ENCODE peak calls at places on chromosomes 16 and 17, in five cellular contexts. O is NCI-H82; X is HTR-8/SVneo; Q is stimulated activated CD4-positive, alpha-beta T cell treated with anti-CD3 and anti-CD28 coated beads, Interleukin-1b, Interleukin-23, amount 100 ng/mL, for 1 hour; Z is A549. U is an unnamed sample.

GRCh38 chr17:35540589-35541404 is 3.3 kb upstream of the SLFN12L start:
- DNase-seq in O (no peak), X (peak), Q (no peak), Z (no peak), U (no peak)

GRCh38 chr17:80961516-80961915 is 30.1 kb upstream of the CHMP6 start:
- DNase-seq in O (no peak), X (no peak), Q (no peak), Z (no peak), U (no peak)

GRCh38 chr16:57345021-57345420 is 13.6 kb upstream of the CCL22 start:
- DNase-seq in O (no peak), X (no peak), Q (no peak), Z (no peak), U (no peak)

GRCh38 chr17:74453665-74454196 is 12.7 kb upstream of the CD300A start:
- DNase-seq in O (no peak), X (peak), Q (peak), Z (peak), U (peak)

GRCh38 chr17:78001182-78001581 is 42.7 kb downstream of the TNRC6C start:
- DNase-seq in O (peak), X (no peak), Q (no peak), Z (no peak), U (no peak)

GRCh38 chr17:2170023-2170422 is 115.1 kb downstream of the HIC1 start:
- DNase-seq in O (peak), X (no peak), Q (no peak), Z (no peak), U (no peak)

GRCh38 chr17:28726396-28726911 is 421 bp upstream of the TLCD1 start:
- DNase-seq in O (peak), X (peak), Q (no peak), Z (peak), U (peak)

GRCh38 chr17:31573047-31573446 is 181.6 kb downstream of the RAB11FIP4 start:
- DNase-seq in O (no peak), X (no peak), Q (no peak), Z (no peak), U (no peak)

GRCh38 chr17:82835122-82835521 is 4.7 kb downstream of the ZNF750 start:
- DNase-seq in O (no peak), X (no peak), Q (no peak), Z (no peak), U (no peak)

GRCh38 chr16:81185416-81185815 is 53.1 kb upstream of the BCO1 start:
- DNase-seq in O (no peak), X (no peak), Q (no peak), Z (no peak), U (no peak)

GRCh38 chr16:30666681-30667080 is 8.4 kb downstream of the FBRS start:
- DNase-seq in O (no peak), X (no peak), Q (no peak), Z (no peak), U (no peak)

GRCh38 chr16:26316683-26317464 is 625.1 kb downstream of the HS3ST4 start:
- DNase-seq in O (no peak), X (no peak), Q (no peak), Z (no peak), U (no peak)

GRCh38 chr17:36057900-36058299 is 6.2 kb upstream of the CCL18 start:
- DNase-seq in O (no peak), X (no peak), Q (no peak), Z (no peak), U (no peak)

GRCh38 chr17:49469831-49470568 is 25.1 kb upstream of the NGFR start:
- DNase-seq in O (peak), X (no peak), Q (no peak), Z (no peak), U (no peak)

GRCh38 chr17:70127221-70127873 is 42.0 kb upstream of the KCNJ2 start:
- DNase-seq in O (no peak), X (no peak), Q (no peak), Z (no peak), U (no peak)

GRCh38 chr16:29984137-29984763 is 10.6 kb downstream of the TAOK2 start:
- DNase-seq in O (no peak), X (no peak), Q (no peak), Z (no peak), U (no peak)

GRCh38 chr17:58991718-58992331 is 114.9 kb downstream of the TRIM37 start:
- DNase-seq in O (no peak), X (peak), Q (no peak), Z (no peak), U (no peak)

GRCh38 chr16:87829988-87830672 is 39.2 kb downstream of the SLC7A5 start:
- DNase-seq in O (no peak), X (no peak), Q (no peak), Z (no peak), U (no peak)

GRCh38 chr17:75228847-75229246 is 23.4 kb downstream of the NUP85 start:
- DNase-seq in O (no peak), X (no peak), Q (no peak), Z (no peak), U (no peak)

U was measured in SW 1271.